ENCODE peak calls at places on chromosomes 12 and 14, in nine cellular contexts. T is AG08395; D is NCI-H1694 treated with DMSO at 0.1 percent for 48 hours; R is heart left ventricle; J is fibroblast of gingiva; S is MG63; B is SW 1271; O is midbrain; F is stimulated activated CD4-positive, alpha-beta T cell treated with anti-CD3 and anti-CD28 coated beads, Interleukin-12 subunit alpha, Interleukin-12 subunit beta, amount 100 ng/mL, for 24 hours. I is an unnamed sample.

GRCh38 chr12:292186-292585 is 29.6 kb upstream of the SLC6A13 start:
- DNase-seq in D (no peak), R (no peak), B (no peak), S (no peak), F (no peak), T (peak), J (no peak), O (no peak), I (no peak)

GRCh38 chr12:9333129-9333528 is 124.9 kb upstream of the PZP start:
- DNase-seq in O (no peak), B (no peak), J (no peak), S (no peak), F (no peak), T (no peak), D (no peak), R (no peak), I (no peak)

GRCh38 chr12:70043490-70044138 is 199.6 kb upstream of the CNOT2 start:
- DNase-seq in D (no peak), S (no peak), O (no peak), F (no peak), R (peak), J (no peak), B (no peak), T (no peak), I (no peak)

GRCh38 chr14:66017960-66018359 is 468.2 kb upstream of the CCDC196 start:
- DNase-seq in R (no peak), T (no peak), D (no peak), B (no peak), F (no peak), S (no peak), O (no peak), J (no peak), I (no peak)

GRCh38 chr14:58677996-58678395 is 40.2 kb downstream of the DACT1 start:
- DNase-seq in S (no peak), F (no peak), T (peak), J (no peak), D (no peak), B (no peak), R (no peak), O (no peak), I (no peak)

GRCh38 chr14:23478109-23478698 is 8.7 kb downstream of the NGDN start:
- DNase-seq in O (peak), D (peak), S (no peak), F (peak), J (peak), T (peak), B (peak), R (peak), I (peak)

GRCh38 chr12:79151956-79152355 is 287.4 kb downstream of the SYT1 start:
- DNase-seq in R (no peak), B (no peak), S (no peak), T (no peak), O (no peak), F (no peak), D (no peak), J (no peak), I (no peak)

GRCh38 chr12:100669922-100670321 is 96.4 kb downstream of the GAS2L3 start:
- DNase-seq in O (no peak), F (no peak), J (no peak), B (no peak), R (no peak), T (no peak), D (no peak), S (no peak), I (no peak)

GRCh38 chr14:29056167-29056566 is 289.6 kb downstream of the FOXG1 start:
- DNase-seq in B (no peak), S (no peak), O (no peak), T (no peak), J (no peak), R (no peak), D (no peak), F (no peak), I (no peak)

GRCh38 chr14:64364907-64365306 is 23.2 kb upstream of the MTHFD1 start:
- DNase-seq in F (no peak), J (no peak), T (no peak), R (no peak), B (no peak), S (no peak), O (no peak), D (no peak), I (no peak)

GRCh38 chr12:125892276-125892675 is 827.0 kb downstream of the AACS start:
- DNase-seq in F (no peak), R (no peak), D (no peak), B (no peak), J (no peak), S (no peak), O (no peak), T (no peak), I (no peak)

GRCh38 chr12:67430708-67431335 is 161.7 kb downstream of the CAND1 start:
- DNase-seq in D (peak), B (no peak), T (peak), R (peak), J (peak), F (no peak), S (no peak), O (peak), I (no peak)

GRCh38 chr12:15982471-15982870 is 71.3 kb downstream of the DERA start:
- DNase-seq in O (peak), J (peak), B (peak), R (no peak), T (peak), S (no peak), F (no peak), D (peak), I (peak)

GRCh38 chr12:108564724-108565123 is 2.3 kb downstream of the ISCU start:
- DNase-seq in J (no peak), T (no peak), F (no peak), S (no peak), O (no peak), R (no peak), B (no peak), D (no peak), I (no peak)

GRCh38 chr14:100192250-100192671 is 32.8 kb upstream of the DEGS2 start:
- DNase-seq in R (peak), D (no peak), B (no peak), O (no peak), J (no peak), T (no peak), F (no peak), S (no peak), I (no peak)

GRCh38 chr12:48946206-48946605 is 11.1 kb downstream of the ARF3 start:
- DNase-seq in R (no peak), B (no peak), J (peak), F (no peak), T (no peak), O (no peak), S (no peak), D (peak), I (no peak)

GRCh38 chr12:52277486-52278245 is 3.2 kb downstream of the KRT86 start:
- DNase-seq in T (no peak), D (no peak), B (no peak), F (no peak), S (no peak), O (no peak), R (no peak), J (no peak), I (no peak)

GRCh38 chr12:14619731-14620501 is 52.2 kb upstream of the PLBD1 start:
- DNase-seq in S (no peak), R (no peak), T (no peak), B (no peak), O (no peak), F (no peak), D (no peak), J (no peak), I (no peak)

GRCh38 chr12:110269622-110270124 is 11.4 kb upstream of the ATP2A2 start:
- DNase-seq in B (no peak), J (peak), R (no peak), F (no peak), D (no peak), T (peak), S (peak), O (no peak), I (peak)

GRCh38 chr12:29763301-29763683 is 20.4 kb downstream of the TMTC1 start:
- DNase-seq in S (no peak), R (no peak), F (no peak), T (no peak), J (peak), D (no peak), B (no peak), O (no peak), I (no peak)

GRCh38 chr14:69658664-69659261 is 47.4 kb downstream of the SUSD6 start:
- DNase-seq in O (no peak), B (no peak), S (no peak), F (no peak), T (no peak), D (no peak), J (no peak), R (no peak), I (peak)

GRCh38 chr12:389138-390096 is at the start of gene KDM5A:
- DNase-seq in T (peak), J (peak), O (no peak), D (no peak), R (peak), F (peak), S (peak), B (no peak), I (peak)

GRCh38 chr14:81164167-81164774 is 56.5 kb downstream of the GTF2A1 start:
- DNase-seq in S (peak), T (peak), R (peak), J (peak), B (peak), D (peak), F (peak), O (peak), I (peak)

GRCh38 chr12:127533353-127533752 is 733.6 kb upstream of the TMEM132C start:
- DNase-seq in B (no peak), F (no peak), D (no peak), O (no peak), R (no peak), J (no peak), T (no peak), S (no peak), I (no peak)

GRCh38 chr12:108337235-108338223 is 1.6 kb downstream of the CMKLR1 start:
- DNase-seq in R (peak), B (no peak), T (peak), J (peak), S (peak), O (no peak), D (no peak), F (no peak), I (no peak)

GRCh38 chr12:52256165-52256935 is 18.1 kb upstream of the KRT86 start:
- DNase-seq in O (no peak), D (no peak), J (no peak), R (no peak), S (no peak), F (no peak), T (no peak), B (no peak), I (peak)

GRCh38 chr12:11724888-11725310 is 75.4 kb downstream of the ETV6 start:
- DNase-seq in R (peak), B (no peak), T (peak), O (no peak), S (no peak), D (no peak), F (no peak), J (no peak), I (no peak)

GRCh38 chr12:6235499-6235898 is 35.3 kb downstream of the CD9 start:
- DNase-seq in J (no peak), S (no peak), F (no peak), O (no peak), B (no peak), T (no peak), D (no peak), R (no peak), I (peak)

GRCh38 chr12:62347922-62348650 is 87.9 kb downstream of the USP15 start:
- DNase-seq in S (peak), O (no peak), J (no peak), B (no peak), R (no peak), T (no peak), D (no peak), F (no peak), I (no peak)

GRCh38 chr12:126337556-126337955 is 1272.3 kb downstream of the AACS start:
- DNase-seq in T (peak), S (peak), O (no peak), J (peak), D (peak), R (no peak), B (no peak), F (no peak), I (peak)